ENCODE peak calls at places on chromosomes 12 and 14, in seven cellular contexts. W is HCT116, V is A549, T is vagina, X is ovary, N is body of pancreas, B is transverse colon. R is an unnamed sample.
A peak's percentile ranks its signal among the peaks of the same experiment; 100 is the strongest.

GRCh38 chr14:78414172-78414571 is 244.0 kb downstream of the NRXN3 start:
- DNase-seq in W (no peak), V (no peak), T (no peak), X (no peak), N (no peak), B (no peak), R (no peak)

GRCh38 chr12:52022841-52023181 is 16.1 kb downstream of the TAMALIN start:
- DNase-seq in W (no peak), V (peak; percentile 83), T (no peak), X (peak; percentile 43), N (peak; percentile 57), B (peak; percentile 64), R (no peak)

GRCh38 chr12:86137936-86138335 is 118.3 kb downstream of the MGAT4C start:
- DNase-seq in W (peak; percentile 16), V (peak; percentile 36), T (no peak), X (no peak), N (no peak), B (no peak), R (no peak)

GRCh38 chr14:35261774-35262173 is 30.4 kb upstream of the PSMA6 start:
- DNase-seq in W (no peak), V (peak; percentile 10), T (no peak), X (no peak), N (no peak), B (no peak), R (no peak)

GRCh38 chr12:54442071-54442470 is 23.0 kb upstream of the ITGA5 start:
- DNase-seq in W (no peak), V (no peak), T (no peak), X (no peak), N (no peak), B (no peak), R (no peak)

GRCh38 chr12:29769162-29769820 is 14.5 kb downstream of the TMTC1 start:
- DNase-seq in W (no peak), V (no peak), T (no peak), X (no peak), N (no peak), B (no peak), R (peak; percentile 13)

GRCh38 chr12:110826592-110827200 is 20.1 kb upstream of the CCDC63 start:
- DNase-seq in W (peak; percentile 85), V (peak; percentile 94), T (no peak), X (peak; percentile 47), N (peak; percentile 84), B (peak; percentile 91), R (peak; percentile 90)

GRCh38 chr14:50719911-50720759 is 52.0 kb upstream of the SAV1 start:
- DNase-seq in W (no peak), V (no peak), T (no peak), X (no peak), N (no peak), B (no peak), R (no peak)

GRCh38 chr12:32309811-32310755 is 89.3 kb upstream of the FGD4 start:
- DNase-seq in W (no peak), V (no peak), T (no peak), X (no peak), N (no peak), B (no peak), R (no peak)

GRCh38 chr12:76764856-76765255 is 941 bp downstream of the ZDHHC17 start:
- DNase-seq in W (no peak), V (no peak), T (no peak), X (no peak), N (peak; percentile 13), B (peak; percentile 10), R (no peak)

GRCh38 chr12:16555630-16556029 is 50.3 kb downstream of the LMO3 start:
- DNase-seq in W (no peak), V (no peak), T (no peak), X (no peak), N (no peak), B (no peak), R (no peak)

GRCh38 chr14:80587096-80587724 is 354.3 kb downstream of the CEP128 start:
- DNase-seq in W (peak; percentile 21), V (peak; percentile 65), T (no peak), X (no peak), N (no peak), B (no peak), R (no peak)

GRCh38 chr14:100900837-100901390 is 2.6 kb downstream of the RTL1 start:
- DNase-seq in W (peak; percentile 41), V (peak; percentile 54), T (no peak), X (no peak), N (peak; percentile 67), B (peak; percentile 50), R (no peak)

GRCh38 chr14:85252011-85252410 is 277.9 kb upstream of the FLRT2 start:
- DNase-seq in W (no peak), V (peak; percentile 17), T (no peak), X (no peak), N (no peak), B (no peak), R (no peak)

GRCh38 chr12:132839558-132840235 is 11.0 kb upstream of the GOLGA3 start:
- DNase-seq in W (no peak), V (no peak), T (no peak), X (no peak), N (no peak), B (no peak), R (no peak)

GRCh38 chr12:122946690-122947271 is 19.5 kb downstream of the ABCB9 start:
- DNase-seq in W (peak; percentile 92), V (peak; percentile 92), T (peak; percentile 99), X (no peak), N (peak; percentile 63), B (peak; percentile 88), R (peak; percentile 78)

GRCh38 chr12:15013634-15014169 is 40.9 kb downstream of the PDE6H start:
- DNase-seq in W (no peak), V (no peak), T (no peak), X (no peak), N (no peak), B (no peak), R (no peak)

GRCh38 chr12:111437816-111438454 is 32.2 kb downstream of the SH2B3 start:
- DNase-seq in W (no peak), V (no peak), T (no peak), X (no peak), N (no peak), B (peak; percentile 56), R (no peak)

GRCh38 chr14:81127785-81128184 is 93.0 kb downstream of the GTF2A1 start:
- DNase-seq in W (no peak), V (no peak), T (no peak), X (no peak), N (no peak), B (no peak), R (no peak)

GRCh38 chr12:40033260-40033649 is 72.6 kb downstream of the SLC2A13 start:
- DNase-seq in W (no peak), V (no peak), T (no peak), X (no peak), N (peak; percentile 71), B (peak; percentile 67), R (no peak)
- H3K4me3 ChIP-seq in W (no peak overlapping the region), V (no peak overlapping the region), T (no peak overlapping the region), X (no peak overlapping the region), N (no peak overlapping the region), B (no peak overlapping the region), R (no peak overlapping the region)

GRCh38 chr14:99597911-99598600 is 6.0 kb downstream of the CCDC85C start:
- DNase-seq in W (no peak), V (no peak), T (no peak), X (no peak), N (no peak), B (no peak), R (no peak)

GRCh38 chr14:99599440-99599839 is 4.6 kb downstream of the CCDC85C start:
- DNase-seq in W (no peak), V (no peak), T (no peak), X (no peak), N (no peak), B (no peak), R (no peak)

GRCh38 chr14:99600232-99600888 is 3.6 kb downstream of the CCDC85C start:
- DNase-seq in W (no peak), V (no peak), T (no peak), X (no peak), N (no peak), B (no peak), R (no peak)

GRCh38 chr14:99596772-99597171 is 7.2 kb downstream of the CCDC85C start:
- DNase-seq in W (no peak), V (no peak), T (no peak), X (no peak), N (no peak), B (peak; percentile 71), R (no peak)

DNA sequence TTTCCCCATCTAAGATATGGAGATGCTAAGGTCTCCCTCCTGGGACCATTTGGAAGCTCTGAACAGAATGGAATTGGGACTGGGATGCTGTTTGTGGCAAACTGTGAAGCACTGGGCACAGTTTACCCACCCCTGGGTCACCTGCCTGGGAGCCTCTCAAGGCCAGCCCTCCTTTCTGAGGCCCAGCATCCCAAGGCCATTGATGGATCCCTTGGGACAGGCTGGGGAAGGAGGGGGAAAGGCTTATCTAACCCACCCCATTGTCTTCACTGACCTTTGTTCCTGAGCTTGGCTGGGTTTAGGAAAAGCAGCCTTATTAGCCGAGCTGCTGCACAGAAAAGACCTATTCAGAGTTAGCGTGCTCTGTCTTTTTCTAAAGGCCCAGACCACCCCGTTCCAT is 5.2 kb downstream of the CCDC85C start:
- DNase-seq in W (no peak), V (no peak), T (no peak), X (no peak), N (no peak), B (no peak), R (no peak)
- H3K4me1 ChIP-seq in W (peaks cover 11% of the 10 kb centered on the region), V (peaks cover 79% of the 10 kb centered on the region), T (peaks cover 64% of the 10 kb centered on the region), X (peaks cover 27% of the 10 kb centered on the region), N (peaks cover 98% of the 10 kb centered on the region), B (peaks cover 91% of the 10 kb centered on the region), R (peaks cover 54% of the 10 kb centered on the region)

DNA sequence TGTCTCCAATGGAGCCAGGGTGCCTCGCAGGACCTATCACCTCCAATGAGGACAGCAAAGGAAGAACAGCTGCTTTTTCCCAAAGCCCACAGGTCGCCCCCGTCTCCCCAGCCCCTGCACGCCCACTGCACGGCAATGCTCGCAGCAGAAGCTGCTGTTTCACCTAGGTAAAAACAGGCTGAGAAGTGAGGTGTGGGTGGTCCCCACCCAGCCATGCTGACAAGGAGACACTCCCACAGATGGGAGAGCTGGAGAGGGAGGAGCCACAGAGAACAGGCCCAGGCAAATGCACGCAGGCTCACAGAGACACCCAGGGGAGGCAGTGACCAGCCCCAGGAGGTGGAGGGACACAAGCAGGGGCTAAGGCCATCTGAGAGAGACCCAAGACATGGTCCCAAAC is 10.4 kb downstream of the CFAP73 start:
- DNase-seq in W (no peak), V (no peak), T (no peak), X (no peak), N (no peak), B (no peak), R (no peak)
- TF ChIP-seq POLR2A in W (no peak), V (no peak), T (no peak), X (no peak), N (no peak), B (no peak), R (no peak)

DNA sequence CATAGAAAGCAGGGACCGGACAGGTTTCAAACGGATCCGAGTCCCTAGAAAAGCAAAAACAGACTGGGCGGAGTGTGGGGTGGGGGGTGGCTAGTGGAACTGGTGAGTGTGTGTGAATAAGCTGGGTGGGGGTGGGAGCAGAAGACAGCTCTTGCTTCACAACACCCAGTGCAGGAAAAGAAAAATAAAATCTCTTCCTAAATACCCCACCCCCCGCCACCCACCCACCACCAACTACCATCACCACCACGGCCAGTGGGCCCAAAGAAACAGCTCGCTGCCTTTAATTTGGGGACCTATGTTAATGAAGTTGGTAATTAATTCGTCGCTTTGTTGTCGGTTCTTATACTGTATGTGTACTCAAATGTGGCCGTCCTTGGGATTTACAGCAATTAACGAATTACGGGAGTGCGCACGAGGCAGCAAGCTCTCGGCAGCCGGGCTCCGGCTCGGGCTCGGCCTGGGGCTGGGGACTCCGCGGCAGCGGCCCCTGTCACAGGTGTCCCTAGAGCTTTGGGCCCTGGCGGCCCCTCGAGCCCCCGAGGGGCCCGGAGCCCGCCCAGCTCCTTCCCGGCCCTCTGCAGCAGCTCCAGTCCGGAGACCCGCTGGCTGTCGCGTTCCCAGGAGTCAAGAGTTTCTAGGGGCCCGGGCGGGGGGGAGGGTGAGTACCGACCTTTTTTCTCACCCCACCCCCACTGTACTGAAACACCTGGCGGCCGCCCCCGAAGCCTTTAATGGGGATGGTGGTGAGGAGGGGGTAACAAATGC is 1.5 kb upstream of the OTX2 start:
- DNase-seq in W (no peak), V (no peak), T (no peak), X (no peak), N (no peak), B (no peak), R (no peak)
- H3K4me3 ChIP-seq in W (no peak overlapping the region), V (no peak overlapping the region), T (no peak overlapping the region), X (no peak overlapping the region), N (no peak overlapping the region), B (no peak overlapping the region), R (no peak overlapping the region)

R was measured in gastrocnemius medialis.